ENCODE peak calls at places on chromosomes 5 and 9, in six cellular contexts. P is SK-MEL-5, A is AG04450, O is astrocyte of the hippocampus, F is WTC11, K is endothelial cell. I is an unnamed sample.

GRCh38 chr5:34749431-34749872 is 89.5 kb upstream of the TTC23L start:
- DNase-seq in P (no peak), O (peak; percentile 73), K (no peak), A (peak; percentile 63), F (no peak), I (no peak)

GRCh38 chr5:65037845-65038815 is 269.4 kb downstream of the CWC27 start:
- DNase-seq in A (no peak), K (no peak), O (no peak), P (peak; percentile 62), F (peak; percentile 71), I (no peak)

GRCh38 chr5:145965804-145966203 is 29.4 kb downstream of the SH3RF2 start:
- DNase-seq in P (no peak), F (no peak), O (no peak), A (no peak), K (no peak), I (no peak)

GRCh38 chr5:122403965-122404364 is 91.9 kb downstream of the SNCAIP start:
- DNase-seq in A (no peak), K (no peak), O (no peak), F (no peak), P (no peak), I (no peak)

GRCh38 chr5:97979740-97980139 is 793.7 kb upstream of the RGMB start:
- DNase-seq in A (peak; percentile 36), K (no peak), F (no peak), P (no peak), O (no peak), I (no peak)

GRCh38 chr9:14030350-14030823 is 283.6 kb downstream of the NFIB start:
- DNase-seq in K (no peak), P (no peak), F (no peak), O (peak; percentile 57), A (peak; percentile 34), I (peak; percentile 37)

GRCh38 chr5:5658226-5658625 is 235.7 kb downstream of the ICE1 start:
- DNase-seq in F (no peak), P (no peak), A (no peak), K (no peak), O (peak; percentile 84), I (no peak)

GRCh38 chr5:159725475-159725874 is 190.8 kb upstream of the ADRA1B start:
- DNase-seq in P (no peak), A (no peak), O (no peak), K (no peak), F (no peak), I (no peak)

GRCh38 chr5:58149750-58150149 is 310.1 kb downstream of the PLK2 start:
- DNase-seq in K (no peak), P (no peak), O (no peak), A (no peak), F (no peak), I (no peak)

GRCh38 chr9:87059740-87060139 is 112.4 kb upstream of the GAS1 start:
- DNase-seq in K (no peak), P (no peak), F (no peak), O (no peak), A (no peak), I (no peak)

GRCh38 chr9:99427252-99427651 is 205.2 kb downstream of the SEC61B start:
- DNase-seq in O (no peak), K (no peak), F (no peak), P (no peak), A (no peak), I (no peak)

GRCh38 chr5:27494845-27495244 is 456.5 kb upstream of the CDH9 start:
- DNase-seq in O (no peak), F (no peak), K (no peak), A (no peak), P (no peak), I (no peak)

GRCh38 chr5:96315431-96315830 is 117.6 kb downstream of the PCSK1 start:
- DNase-seq in A (no peak), K (no peak), P (no peak), O (no peak), F (no peak), I (no peak)

GRCh38 chr5:60993425-60993824 is 48.4 kb downstream of the NDUFAF2 start:
- DNase-seq in A (no peak), K (no peak), O (no peak), F (no peak), P (no peak), I (no peak)

GRCh38 chr9:14399736-14400657 is 86.1 kb upstream of the NFIB start:
- DNase-seq in K (no peak), O (no peak), F (no peak), A (no peak), P (no peak), I (no peak)

GRCh38 chr5:98314262-98314661 is 459.2 kb upstream of the RGMB start:
- DNase-seq in P (peak; percentile 73), A (no peak), O (peak; percentile 36), K (no peak), F (no peak), I (peak; percentile 76)

GRCh38 chr5:95857185-95857945 is 34.8 kb upstream of the GLRX start:
- DNase-seq in P (no peak), F (no peak), A (peak; percentile 58), O (peak; percentile 46), K (no peak), I (no peak)

GRCh38 chr9:8115570-8115969 is 316.0 kb upstream of the DMAC1 start:
- DNase-seq in P (no peak), F (no peak), A (no peak), O (no peak), K (no peak), I (no peak)

GRCh38 chr9:13586726-13587392 is 307.4 kb upstream of the MPDZ start:
- DNase-seq in O (no peak), P (no peak), F (no peak), A (no peak), K (peak; percentile 12), I (no peak)

GRCh38 chr5:2797981-2798380 is 46.5 kb upstream of the IRX2 start:
- DNase-seq in F (no peak), K (no peak), A (no peak), O (no peak), P (no peak), I (no peak)

GRCh38 chr5:177531209-177531940 is 14.6 kb upstream of the DDX41 start:
- DNase-seq in A (no peak), K (no peak), O (no peak), P (no peak), F (no peak), I (no peak)

GRCh38 chr5:603081-603998 is 8.8 kb upstream of the CEP72 start:
- DNase-seq in F (no peak), K (no peak), P (no peak), A (no peak), O (no peak), I (no peak)

GRCh38 chr5:177367323-177367848 is 9.7 kb downstream of the RGS14 start:
- DNase-seq in O (no peak), P (no peak), A (no peak), K (no peak), F (no peak), I (no peak)

GRCh38 chr9:73451003-73451402 is 299.3 kb downstream of the ANXA1 start:
- DNase-seq in K (no peak), F (no peak), A (no peak), P (no peak), O (peak; percentile 43), I (no peak)

GRCh38 chr9:17229945-17230560 is 95.2 kb downstream of the CNTLN start:
- DNase-seq in A (no peak), O (no peak), F (no peak), K (no peak), P (peak; percentile 5), I (peak; percentile 15)

GRCh38 chr5:143244000-143244736 is 159.3 kb downstream of the NR3C1 start:
- DNase-seq in A (peak; percentile 92), K (no peak), O (peak; percentile 96), F (no peak), P (no peak), I (peak; percentile 61)

GRCh38 chr5:113581388-113581787 is 67.9 kb downstream of the YTHDC2 start:
- DNase-seq in F (no peak), A (no peak), P (no peak), K (no peak), O (no peak), I (no peak)